ENCODE peak calls at places on chromosomes 6 and 20, in four cellular contexts. I, F, Y and O are unnamed samples.

GRCh38 chr20:58693226-58694006 is 816 bp downstream of the NPEPL1 start:
- DNase-seq in I (no peak), Y (peak), F (no peak), O (no peak)

GRCh38 chr6:149566372-149567193 is at the start of gene GINM1:
- DNase-seq in F (no peak), Y (peak), I (peak), O (no peak)

GRCh38 chr6:31574106-31575061 is 981 bp upstream of the TNF start:
- DNase-seq in I (no peak), Y (no peak), F (no peak), O (no peak)

GRCh38 chr6:54173084-54173483 is 61.8 kb downstream of the MLIP start:
- DNase-seq in F (no peak), Y (no peak), I (peak), O (no peak)

GRCh38 chr6:68967549-68968300 is 332.6 kb downstream of the ADGRB3 start:
- DNase-seq in F (no peak), Y (peak), I (peak), O (peak)

GRCh38 chr6:168778201-168778600 is 337.2 kb downstream of the SMOC2 start:
- DNase-seq in I (peak), F (no peak), Y (peak), O (no peak)

GRCh38 chr6:158569036-158569435 is 9.1 kb downstream of the TMEM181 start:
- DNase-seq in Y (no peak), F (no peak), I (no peak), O (no peak)

GRCh38 chr20:31721408-31722332 is 998 bp downstream of the BCL2L1 start:
- DNase-seq in F (no peak), Y (peak), I (no peak), O (no peak)

GRCh38 chr6:165716886-165717285 is 53.8 kb upstream of the PDE10A start:
- DNase-seq in I (no peak), F (no peak), Y (no peak), O (no peak)

GRCh38 chr20:49579874-49580817 is 12.2 kb upstream of the PTGIS start:
- DNase-seq in F (no peak), I (peak), Y (no peak), O (no peak)

GRCh38 chr6:71480577-71480976 is 192.0 kb downstream of the OGFRL1 start:
- DNase-seq in Y (no peak), F (no peak), I (no peak), O (no peak)

GRCh38 chr20:11302436-11302835 is 615.3 kb upstream of the BTBD3 start:
- DNase-seq in F (peak), I (peak), Y (no peak), O (no peak)

GRCh38 chr6:140437619-140438345 is 1063.3 kb upstream of the CITED2 start:
- DNase-seq in Y (no peak), I (no peak), F (peak), O (no peak)

DNA sequence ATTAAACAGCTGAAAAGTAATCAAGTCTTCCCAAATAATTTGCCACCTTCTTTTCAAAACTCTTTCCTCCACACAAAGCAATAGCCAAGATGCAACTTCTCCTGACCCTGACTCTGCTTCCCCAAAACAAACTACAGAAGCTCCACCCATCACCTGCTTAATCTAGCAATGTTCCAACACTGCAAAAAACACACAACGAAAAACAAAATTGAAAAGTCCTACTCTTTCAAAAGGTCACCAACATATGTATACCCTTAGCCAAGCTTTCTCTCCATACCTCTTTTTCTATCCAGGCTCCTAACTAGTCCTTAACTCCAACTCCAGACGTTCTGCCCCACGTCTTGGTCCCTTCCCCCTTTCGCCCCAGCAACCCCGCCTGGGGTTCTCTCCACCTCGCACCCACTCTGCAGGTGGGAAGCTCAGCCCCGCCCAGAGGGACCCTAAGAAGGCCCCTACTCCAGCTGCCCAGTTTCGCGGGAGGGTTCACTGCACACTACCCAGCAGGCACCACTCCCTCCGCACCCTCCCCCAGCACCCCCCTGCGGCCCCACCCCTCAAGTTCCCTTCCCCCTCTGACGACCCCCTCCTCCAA is 717 bp downstream of the CSNK2A1 start:
- DNase-seq in I (no peak), F (no peak), Y (peak), O (no peak)
- H3K4me3 ChIP-seq in I (peak), F (peak), Y (peak), O (peak)

DNA sequence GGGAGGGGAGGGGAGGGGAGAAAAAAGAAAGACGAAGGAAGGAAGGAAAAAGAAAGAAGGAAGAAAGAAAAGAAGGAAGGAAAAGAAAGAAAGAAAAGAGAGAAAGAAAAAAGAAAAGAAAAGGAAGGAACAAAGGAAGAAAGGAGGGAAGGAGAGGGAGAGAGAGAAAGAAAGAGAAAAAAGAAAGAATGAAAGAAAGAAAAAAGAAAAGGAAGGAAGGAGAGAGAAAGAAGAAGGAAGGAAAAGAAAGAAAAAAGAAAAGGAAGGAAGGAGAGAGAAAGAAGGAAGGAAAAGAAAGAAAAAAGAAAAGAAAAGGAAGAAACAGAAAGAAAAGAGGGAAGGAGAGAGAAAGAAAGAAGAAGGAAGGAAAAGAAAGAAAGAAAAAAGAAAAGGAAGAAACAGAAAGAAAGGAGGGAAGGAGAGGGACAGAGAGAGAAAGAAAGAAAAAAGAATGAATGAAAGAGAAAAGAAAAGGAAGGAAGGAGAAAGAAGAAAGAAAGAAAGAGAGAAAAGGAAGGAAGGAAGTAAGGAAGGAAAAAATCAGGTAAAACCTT is 225.3 kb downstream of the TPBG start:
- DNase-seq in F (no peak), Y (no peak), I (no peak), O (no peak)
- TF ChIP-seq CTCF in F (no peak), Y (no peak), I (no peak), O (no peak)

DNA sequence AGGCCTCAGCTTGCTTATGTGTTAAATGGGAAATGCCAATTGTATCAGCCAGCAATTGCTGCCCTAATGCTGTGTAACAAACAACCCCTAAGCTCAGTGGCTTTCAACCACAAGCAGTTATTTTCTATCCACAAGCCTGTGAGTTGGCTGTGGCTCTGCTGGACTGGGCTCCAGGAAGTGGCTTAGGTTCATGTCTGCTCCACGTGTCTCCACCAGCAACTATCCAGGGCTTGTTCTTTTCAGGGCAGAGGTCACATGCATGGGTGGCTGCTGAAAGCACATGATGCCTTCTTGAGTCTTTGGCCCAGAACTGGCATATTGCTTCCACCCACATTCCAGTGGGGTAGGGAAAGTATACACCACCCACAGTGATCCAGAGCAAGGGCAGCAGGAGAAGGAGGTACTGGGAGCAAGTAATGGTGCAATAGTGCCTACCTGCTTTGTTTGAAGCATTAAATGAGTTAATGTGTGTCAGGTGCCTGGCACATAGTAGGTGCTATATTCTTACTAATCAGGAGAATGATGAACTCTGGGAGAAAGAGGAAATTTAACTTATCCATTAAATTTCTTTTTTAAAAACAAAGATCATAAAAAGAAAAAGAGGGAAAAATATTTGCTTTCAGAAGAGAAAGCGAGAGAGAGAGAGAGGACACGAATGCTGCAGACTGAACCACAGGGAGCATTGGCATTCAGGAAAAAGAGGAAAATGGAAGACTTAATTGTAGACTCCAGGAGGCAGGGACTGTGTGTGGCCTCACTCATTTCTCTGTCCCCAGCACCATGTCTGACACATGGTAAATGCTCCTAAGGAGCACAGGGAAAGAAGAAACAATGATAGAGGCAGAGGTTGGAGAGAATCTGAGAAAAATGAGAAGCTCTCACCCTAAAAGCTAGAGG is 25.2 kb upstream of the RNF24 start:
- DNase-seq in I (peak), Y (peak), F (no peak), O (no peak)
- H3K4me3 ChIP-seq in I (no peak), Y (no peak), F (no peak), O (no peak)

DNA sequence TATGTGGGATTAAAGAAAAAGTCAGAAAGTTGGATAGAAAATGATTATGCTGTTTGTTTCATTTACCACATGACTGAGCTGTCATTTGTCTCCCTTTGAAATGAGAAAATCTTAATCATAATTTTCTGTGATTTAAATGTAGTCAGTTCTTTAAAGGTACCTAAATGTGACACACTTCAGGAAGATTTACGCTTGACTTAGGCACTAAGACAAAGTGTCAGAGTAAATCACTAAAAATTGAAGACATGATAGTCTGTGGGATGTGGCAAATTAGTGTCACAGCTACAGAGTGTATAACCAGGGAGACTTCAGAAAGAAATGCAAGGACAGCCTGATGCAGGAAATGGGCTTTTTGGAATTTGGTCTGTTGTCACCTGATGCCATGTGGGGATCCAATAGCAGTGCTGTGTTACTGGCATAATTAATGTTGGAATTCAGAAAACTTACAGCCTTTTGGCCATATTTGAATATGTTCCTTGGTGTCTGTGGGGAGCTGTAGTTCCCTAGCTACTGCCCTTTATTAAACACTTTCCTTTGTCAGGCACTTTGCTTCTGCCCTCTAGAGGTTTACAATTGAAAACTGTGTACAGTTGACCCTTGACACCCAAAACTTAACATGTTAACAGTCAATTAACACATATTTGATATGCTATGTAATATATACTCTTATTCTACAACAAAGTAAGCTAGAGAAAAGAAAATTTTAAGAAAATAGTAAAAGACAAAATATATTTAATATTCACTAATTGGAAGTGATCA is 493.8 kb downstream of the UTRN start:
- DNase-seq in F (no peak), I (no peak), Y (no peak), O (no peak)
- TF ChIP-seq CTCF in F (peak), I (no peak), Y (no peak), O (peak)

DNA sequence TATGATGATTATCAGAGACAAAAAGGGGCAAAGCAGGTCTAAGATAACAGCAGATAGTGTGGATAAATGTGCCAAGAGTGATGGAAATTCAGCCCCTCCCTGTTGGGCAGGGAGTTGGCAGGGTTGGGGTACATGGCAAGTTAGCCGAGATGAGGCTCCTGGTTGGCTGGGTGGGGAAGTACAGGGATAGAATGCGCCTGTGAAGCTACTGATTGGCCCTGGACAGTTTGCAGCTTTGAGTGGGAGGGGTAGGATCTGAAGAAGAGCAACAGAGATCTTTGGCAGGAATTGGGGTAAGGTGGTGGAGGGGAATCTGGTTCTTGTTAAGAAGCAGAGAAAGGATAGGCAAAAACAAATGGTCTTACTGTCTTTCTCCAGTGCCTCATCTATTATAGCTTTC is 86.6 kb upstream of the CARMIL1 start:
- DNase-seq in F (no peak), Y (no peak), I (peak), O (no peak)
- H3K4me3 ChIP-seq in F (no peak), Y (no peak), I (no peak), O (no peak)

GRCh38 chr20:23358923-23359572 is 2.9 kb upstream of the GZF1 start:
- DNase-seq in F (no peak), I (no peak), Y (peak), O (no peak)

GRCh38 chr20:23362392-23363256 is 642 bp downstream of the GZF1 start:
- DNase-seq in Y (peak), I (peak), F (no peak), O (no peak)

GRCh38 chr20:23363257-23363649 is 1.3 kb downstream of the GZF1 start:
- DNase-seq in I (peak), F (no peak), Y (no peak), O (no peak)

GRCh38 chr20:23361108-23361650 is 803 bp upstream of the GZF1 start:
- DNase-seq in F (no peak), Y (peak), I (peak), O (no peak)

DNA sequence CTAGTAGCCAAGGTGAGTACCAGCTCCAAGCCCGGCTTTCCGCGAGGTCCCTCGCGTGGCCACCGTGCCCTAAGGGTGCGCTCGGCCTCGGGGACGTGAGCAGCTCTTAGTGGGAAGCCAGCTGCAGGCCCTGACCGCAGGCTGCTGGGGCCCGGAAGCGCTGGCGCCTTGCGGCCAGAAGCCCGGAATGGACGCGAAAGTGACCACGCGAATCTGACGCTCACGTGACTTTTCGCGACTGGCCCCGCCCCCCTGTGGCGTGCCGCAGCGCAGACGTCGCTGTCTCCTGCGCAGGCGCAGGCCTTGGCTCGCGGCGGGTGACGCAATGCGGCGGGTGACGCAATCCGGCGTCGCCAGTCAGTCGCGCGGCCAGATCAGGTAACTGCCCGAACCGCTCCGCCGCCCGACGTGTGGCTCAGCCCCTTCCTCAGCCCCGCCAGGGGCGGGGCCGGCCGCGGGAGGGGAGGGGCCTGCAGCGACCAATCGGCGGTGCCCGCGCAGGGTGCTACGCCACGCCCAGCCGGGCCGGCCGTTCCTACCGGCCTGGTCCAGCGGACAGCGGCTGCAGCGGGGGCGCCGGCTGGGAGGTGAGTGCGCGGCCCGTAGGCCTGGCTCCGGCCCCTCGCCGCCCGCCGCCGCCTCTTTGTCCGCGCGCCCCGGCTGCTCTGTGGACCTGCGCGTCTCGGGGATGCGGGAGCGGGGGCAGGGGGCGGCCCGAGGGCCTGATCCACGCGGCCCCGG is at the start of gene GZF1:
- DNase-seq in F (peak), Y (peak), I (peak), O (peak)
- TF ChIP-seq CTCF in F (peak), Y (peak), I (no peak), O (no peak)

DNA sequence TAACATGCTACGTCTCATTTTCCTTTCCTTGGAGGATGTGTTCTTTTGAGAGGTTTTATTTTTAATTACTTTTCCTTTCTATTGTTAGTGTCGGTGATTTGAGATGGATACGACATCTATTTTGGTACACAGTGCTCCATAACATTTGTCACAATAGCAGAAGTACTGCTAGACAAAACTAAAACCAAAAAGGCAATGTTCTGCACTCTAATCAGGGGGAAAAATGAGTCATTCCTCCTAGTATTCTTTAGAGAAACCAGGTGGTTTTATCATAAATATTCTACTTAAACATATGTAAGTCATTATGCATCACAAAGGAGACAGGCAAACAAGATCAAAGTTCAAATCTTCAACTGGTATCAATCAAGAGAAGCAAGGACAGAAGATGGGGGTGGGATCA is 356.0 kb upstream of the HSF2 start:
- DNase-seq in F (no peak), I (peak), Y (no peak), O (no peak)
- H3K4me3 ChIP-seq in F (no peak), I (no peak), Y (no peak), O (no peak)

GRCh38 chr6:84681693-84682326 is 82.6 kb downstream of the TBX18 start:
- DNase-seq in Y (no peak), I (no peak), F (no peak), O (no peak)

GRCh38 chr6:84687487-84687886 is 76.9 kb downstream of the TBX18 start:
- DNase-seq in I (peak), F (no peak), Y (no peak), O (no peak)

GRCh38 chr6:84688187-84688878 is 76.1 kb downstream of the TBX18 start:
- DNase-seq in Y (no peak), I (peak), F (no peak), O (no peak)

DNA sequence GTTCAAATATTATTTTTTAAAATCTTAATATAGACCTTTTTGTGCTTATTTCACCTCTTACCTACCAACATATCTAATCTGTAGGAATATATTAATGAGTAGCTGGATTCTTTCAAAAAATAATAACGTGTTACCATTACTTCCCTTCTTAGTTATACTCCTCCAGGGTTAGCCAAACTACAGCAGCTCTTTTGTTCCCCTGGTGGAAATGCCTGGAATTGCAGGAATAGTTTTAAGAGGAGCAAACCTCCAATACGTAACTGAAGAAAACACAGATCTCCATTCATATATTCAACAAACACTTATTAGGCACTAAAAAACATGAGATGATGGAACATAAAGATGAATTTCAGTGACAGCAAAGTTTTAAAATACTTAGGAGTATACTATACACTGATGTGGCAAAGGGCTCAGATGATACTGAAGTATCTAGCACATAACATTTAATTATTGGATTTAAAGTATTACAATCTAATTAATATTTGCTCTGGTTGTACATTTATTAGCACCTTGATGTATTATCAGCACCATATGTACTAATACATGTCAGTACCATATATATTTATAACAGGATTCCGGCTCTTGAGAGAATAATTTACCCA is 78.3 kb downstream of the TBX18 start:
- DNase-seq in I (no peak), Y (peak), F (no peak), O (peak)
- TF ChIP-seq CTCF in I (peak), Y (no peak), F (peak), O (peak)